ENCODE peak calls at places on chromosomes 7 and 10, in nine cellular contexts. S is HCT116, T is prostate gland, R is adrenal gland, D is NB4, F is suprapubic skin, H is ovary, V is IMR-90, E is gastrocnemius medialis. G is an unnamed sample.

GRCh38 chr7:101919363-101920115 is 102.1 kb downstream of the CUX1 start:
- DNase-seq in S (no peak), T (no peak), R (no peak), D (no peak), F (no peak), H (peak; percentile 20), V (no peak), E (no peak), G (no peak)

GRCh38 chr7:108189733-108190388 is 59.7 kb upstream of the LAMB4 start:
- DNase-seq in S (no peak), T (no peak), R (no peak), D (no peak), F (no peak), H (no peak), V (no peak), E (no peak), G (no peak)

GRCh38 chr10:67884842-67885680 is 605 bp downstream of the SIRT1 start:
- DNase-seq in S (peak; percentile 18), T (peak; percentile 67), R (peak; percentile 88), D (peak; percentile 96), F (peak; percentile 92), H (peak; percentile 81), V (peak; percentile 63), E (peak; percentile 77), G (peak; percentile 91)

GRCh38 chr10:101272229-101272868 is 43.1 kb upstream of the LBX1 start:
- DNase-seq in S (peak; percentile 69), T (peak; percentile 28), R (peak; percentile 83), D (peak; percentile 68), F (no peak), H (peak; percentile 68), V (peak; percentile 54), E (peak; percentile 48), G (peak; percentile 73)

GRCh38 chr7:84524714-84525694 is 330.4 kb upstream of the SEMA3A start:
- DNase-seq in S (no peak), T (no peak), R (no peak), D (no peak), F (no peak), H (no peak), V (peak; percentile 88), E (peak; percentile 13), G (peak; percentile 8)

GRCh38 chr7:3267928-3268690 is 32.9 kb upstream of the SDK1 start:
- DNase-seq in S (no peak), T (no peak), R (no peak), D (no peak), F (no peak), H (no peak), V (peak; percentile 99), E (no peak), G (peak; percentile 13)

GRCh38 chr7:104328308-104328969 is at the start of gene LHFPL3:
- DNase-seq in S (no peak), T (no peak), R (no peak), D (no peak), F (no peak), H (no peak), V (no peak), E (no peak), G (peak; percentile 9)

GRCh38 chr10:119762805-119763798 is 37.3 kb downstream of the INPP5F start:
- DNase-seq in S (no peak), T (no peak), R (no peak), D (no peak), F (no peak), H (no peak), V (peak; percentile 70), E (no peak), G (no peak)

DNA sequence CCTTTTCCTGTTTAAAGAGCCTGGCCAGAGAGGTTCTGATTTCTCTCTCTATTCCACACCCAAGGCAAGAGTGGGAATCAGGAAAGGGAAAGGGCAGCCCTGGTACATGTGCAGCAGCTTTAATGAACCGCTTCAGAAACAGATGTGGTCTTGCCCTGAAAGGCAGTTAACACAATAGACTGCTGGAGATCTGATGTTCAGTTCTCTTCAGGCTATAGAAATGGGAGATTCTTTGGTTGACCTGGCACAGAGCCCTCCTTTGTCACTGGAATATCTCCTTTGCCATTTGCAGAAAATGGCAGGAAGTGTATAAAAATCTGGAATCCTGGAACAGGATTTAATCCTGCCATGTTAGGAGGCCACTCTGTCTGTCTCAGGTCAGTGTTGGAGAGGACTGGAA is 36.3 kb upstream of the EXOC6 start:
- DNase-seq in S (no peak), T (no peak), R (no peak), D (no peak), F (no peak), H (no peak), V (no peak), E (no peak), G (no peak)
- H3K4me3 ChIP-seq in S (no peak overlapping the region), T (no peak overlapping the region), R (no peak overlapping the region), D (no peak overlapping the region), F (no peak overlapping the region), H (no peak overlapping the region), V (no peak overlapping the region), E (no peak overlapping the region), G (no peak overlapping the region)

DNA sequence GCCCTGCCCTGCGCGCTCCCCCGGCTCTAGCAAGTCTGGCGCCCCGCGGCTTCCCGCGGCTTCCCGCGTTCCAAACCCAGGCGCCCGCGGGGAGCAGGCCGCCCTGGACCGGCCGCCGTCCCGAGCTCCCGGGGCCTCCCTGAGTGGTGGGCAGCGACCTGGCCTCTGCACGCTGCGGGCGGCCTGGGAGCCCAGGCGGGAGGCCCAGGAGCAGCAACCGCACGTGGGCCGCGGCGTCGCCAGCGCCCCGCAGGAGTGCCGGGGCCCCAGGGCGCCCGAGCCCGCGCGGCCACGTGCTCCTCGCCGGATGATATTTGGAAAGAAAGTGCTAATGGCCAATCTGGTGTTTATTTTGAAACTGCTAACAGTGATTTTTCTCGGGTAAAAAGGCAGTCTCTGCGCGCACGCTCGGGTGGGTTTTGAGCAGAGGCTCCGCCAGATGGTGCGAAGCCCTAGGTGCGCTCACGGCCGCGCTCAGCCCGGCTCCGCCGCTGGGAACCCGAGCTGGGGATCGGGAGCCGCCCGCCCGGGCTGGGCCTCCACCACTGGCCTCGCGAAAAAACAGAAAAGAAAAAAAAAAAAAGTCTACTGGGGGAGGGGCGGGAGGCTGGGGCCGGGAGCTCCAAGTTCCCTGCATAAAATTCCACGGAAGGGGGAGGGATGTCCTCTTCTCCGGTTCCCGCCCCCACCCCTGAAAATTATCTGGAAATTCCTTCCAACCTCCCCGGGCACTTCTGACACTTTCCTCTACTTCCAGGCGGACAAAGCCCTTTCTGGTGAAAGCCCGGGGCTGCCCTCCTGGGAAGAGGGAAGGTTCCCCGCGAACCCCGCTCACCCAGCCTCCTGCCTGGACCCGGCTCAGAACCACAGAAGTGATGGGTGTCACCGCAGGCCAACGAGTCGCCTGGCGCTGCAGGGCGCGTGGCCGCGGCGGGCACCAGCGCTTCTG is 4.3 kb downstream of the EBF3 start:
- DNase-seq in S (no peak), T (no peak), R (no peak), D (no peak), F (peak; percentile 59), H (peak; percentile 15), V (no peak), E (no peak), G (no peak)
- TF ChIP-seq POLR2A in S (no peak), T (no peak), R (no peak), D (no peak), F (no peak), H (no peak), V (no peak), E (no peak), G (no peak)

DNA sequence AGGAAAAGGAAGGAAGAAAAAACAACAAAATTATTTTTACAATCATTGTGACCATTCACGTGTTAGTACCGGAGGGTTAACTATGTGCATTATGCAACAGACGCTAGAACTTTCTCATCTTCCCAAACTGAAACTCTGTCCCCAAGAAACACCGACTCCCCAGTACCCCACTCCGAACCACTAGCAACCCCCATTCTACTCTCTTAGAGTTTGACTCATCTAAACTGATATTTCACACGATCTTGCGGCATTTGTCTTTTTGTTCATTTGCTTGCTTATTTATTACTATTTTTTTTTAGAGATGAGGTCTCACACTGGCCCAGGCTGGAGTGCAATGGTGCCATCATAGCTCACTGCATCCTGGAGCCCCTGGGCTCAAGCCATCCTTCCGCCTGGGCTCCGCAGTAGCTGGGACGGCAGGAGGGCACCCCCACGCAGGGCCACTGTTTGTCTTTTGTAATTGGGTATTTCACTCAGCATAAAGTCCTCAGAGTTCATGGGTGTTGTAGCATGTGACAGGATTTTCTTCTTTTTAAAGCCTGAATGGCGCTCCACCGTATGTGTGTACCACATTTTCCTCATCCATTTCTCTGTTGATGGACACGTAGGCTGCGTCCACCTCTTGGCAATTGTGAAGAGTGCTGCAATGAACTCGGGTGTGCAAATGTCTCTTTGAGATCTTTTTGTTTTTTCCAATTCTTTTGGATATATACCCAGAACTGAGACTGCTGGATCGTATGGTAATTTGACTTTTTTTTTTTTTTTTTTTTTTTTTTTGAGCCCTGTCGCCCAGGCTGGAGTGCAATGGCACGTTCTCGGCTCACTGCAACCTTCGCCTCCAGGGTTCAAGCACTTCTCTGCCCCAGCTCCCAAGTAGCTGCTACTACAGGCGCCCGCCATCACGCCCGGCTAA is 9.5 kb downstream of the MNX1 start:
- DNase-seq in S (no peak), T (no peak), R (no peak), D (peak; percentile 29), F (peak; percentile 56), H (no peak), V (no peak), E (no peak), G (no peak)
- H3K4me3 ChIP-seq in S (peak overlapping the region; percentile 13), T (no peak overlapping the region), R (peak overlapping the region; percentile 23), D (peak overlapping the region; percentile 1), F (peak overlapping the region; percentile 53), H (peak overlapping the region; percentile 19), V (no peak overlapping the region), E (peak overlapping the region; percentile 42), G (peak overlapping the region; percentile 69)

GRCh38 chr7:128791968-128792319 is at the start of gene CCDC136:
- DNase-seq in S (no peak), T (no peak), R (no peak), D (no peak), F (no peak), H (no peak), V (peak; percentile 27), E (no peak), G (no peak)

GRCh38 chr7:128790297-128791037 is 1.3 kb upstream of the CCDC136 start:
- DNase-seq in S (no peak), T (no peak), R (no peak), D (no peak), F (no peak), H (peak; percentile 50), V (no peak), E (no peak), G (no peak)

GRCh38 chr7:128793184-128793552 is 1.4 kb downstream of the CCDC136 start:
- DNase-seq in S (no peak), T (no peak), R (no peak), D (peak; percentile 67), F (no peak), H (no peak), V (no peak), E (no peak), G (no peak)

GRCh38 chr7:128792471-128793183 is 859 bp downstream of the CCDC136 start:
- DNase-seq in S (no peak), T (no peak), R (no peak), D (peak; percentile 64), F (no peak), H (no peak), V (no peak), E (no peak), G (no peak)

DNA sequence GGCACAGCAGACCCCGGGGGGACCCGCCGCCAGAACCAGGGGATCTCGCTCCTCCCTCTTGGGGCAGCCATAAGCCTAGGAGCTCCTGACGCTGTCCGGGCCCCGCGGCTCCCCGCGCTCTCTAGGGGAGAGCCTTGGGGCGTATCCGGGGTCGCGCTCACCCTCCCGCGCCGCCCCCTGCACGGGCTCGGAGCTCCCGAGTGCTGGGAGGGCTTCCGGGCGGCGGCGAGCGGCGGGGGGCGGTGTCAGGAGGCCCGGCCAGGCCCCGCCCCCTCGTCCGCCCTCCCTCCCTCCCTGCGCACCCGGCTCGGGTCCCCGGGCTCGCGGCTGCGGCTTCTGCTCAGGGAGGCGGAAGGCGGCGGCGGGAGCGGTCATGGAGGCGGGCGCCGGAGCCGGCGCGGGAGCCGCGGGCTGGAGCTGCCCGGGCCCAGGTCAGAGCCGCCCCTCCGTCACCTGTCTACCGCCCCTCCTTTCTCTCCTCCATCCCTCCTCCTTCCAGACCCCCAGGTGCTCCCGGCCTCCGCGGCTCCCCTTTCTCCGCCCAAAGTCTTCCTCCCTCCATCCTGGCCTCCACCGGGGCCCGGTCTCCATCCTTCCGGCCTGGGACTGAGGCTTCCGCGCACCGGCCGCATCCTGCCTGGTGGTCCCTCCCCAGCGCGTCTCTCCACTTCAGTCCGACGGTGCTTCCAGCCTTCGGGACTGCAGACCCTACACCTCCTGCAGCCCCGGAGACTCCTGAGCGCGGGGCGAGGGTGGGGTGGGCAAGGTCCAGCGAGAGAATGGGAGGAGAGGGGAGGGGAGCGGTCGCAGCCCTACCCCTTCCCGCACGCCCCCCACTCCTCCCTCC is 424 bp upstream of the CCDC136 start:
- DNase-seq in S (no peak), T (peak; percentile 60), R (peak; percentile 68), D (peak; percentile 83), F (peak; percentile 87), H (peak; percentile 73), V (peak; percentile 38), E (peak; percentile 58), G (peak; percentile 76)
- TF ChIP-seq POLR2A in S (no peak), T (peak; percentile 33), R (peak; percentile 28), D (peak; percentile 37), F (no peak), H (no peak), V (no peak), E (peak; percentile 47), G (peak; percentile 31)

G was measured in body of pancreas.